ENCODE peak calls at places on chromosome 17, in six cellular contexts. F is HL-60, D is fibroblast of lung, B is PC-3, N is fibroblast of mammary gland, S is AG04450. Q is an unnamed sample.

GRCh38 chr17:16511515-16511914 is 19.5 kb upstream of the LRRC75A start:
- DNase-seq in N (no peak), B (no peak), S (no peak), F (no peak), D (no peak), Q (no peak)

GRCh38 chr17:78925662-78926555 is 722 bp upstream of the TIMP2 start:
- DNase-seq in D (peak), F (peak), B (no peak), S (peak), N (peak), Q (peak)

GRCh38 chr17:2397247-2398171 is 3.4 kb downstream of the MNT start:
- DNase-seq in S (no peak), D (no peak), B (no peak), F (no peak), N (no peak), Q (no peak)

GRCh38 chr17:76054112-76054476 is 18.2 kb downstream of the SRP68 start:
- DNase-seq in S (no peak), D (peak), F (no peak), N (peak), B (peak), Q (peak)

GRCh38 chr17:80992077-80992947 is 671 bp downstream of the CHMP6 start:
- DNase-seq in D (no peak), B (no peak), S (no peak), F (no peak), N (no peak), Q (no peak)

GRCh38 chr17:55161935-55162555 is 102.7 kb upstream of the HLF start:
- DNase-seq in B (peak), F (no peak), D (peak), N (peak), S (peak), Q (peak)

GRCh38 chr17:30476726-30477082 is 504 bp upstream of the GOSR1 start:
- DNase-seq in D (no peak), N (peak), B (no peak), F (no peak), S (no peak), Q (peak)

GRCh38 chr17:80877095-80877828 is 114.4 kb upstream of the CHMP6 start:
- DNase-seq in F (no peak), D (no peak), B (no peak), N (no peak), S (no peak), Q (no peak)

GRCh38 chr17:22506231-22506630 is 813.9 kb downstream of the KCNJ18 start:
- DNase-seq in B (no peak), S (no peak), D (no peak), F (no peak), N (no peak), Q (no peak)

GRCh38 chr17:7404737-7405412 is 978 bp upstream of the TMEM256 start:
- DNase-seq in F (peak), B (no peak), D (no peak), S (no peak), N (peak), Q (no peak)

GRCh38 chr17:7834554-7834890 is 505 bp downstream of the KDM6B start:
- DNase-seq in N (no peak), S (no peak), D (peak), F (no peak), B (no peak), Q (peak)

GRCh38 chr17:19260958-19261357 is 23.8 kb downstream of the EPN2 start:
- DNase-seq in D (no peak), F (peak), S (no peak), B (peak), N (no peak), Q (peak)

GRCh38 chr17:49224198-49224996 is 6.2 kb downstream of the PHOSPHO1 start:
- DNase-seq in F (no peak), D (no peak), N (no peak), B (no peak), S (no peak), Q (no peak)

GRCh38 chr17:30450125-30451027 is 26.8 kb upstream of the GOSR1 start:
- DNase-seq in S (no peak), D (peak), N (peak), B (peak), F (no peak), Q (peak)

GRCh38 chr17:78596871-78597635 is 19.9 kb upstream of the DNAH17 start:
- DNase-seq in B (no peak), N (no peak), F (no peak), S (no peak), D (no peak), Q (no peak)

GRCh38 chr17:82865274-82865673 is 25.5 kb upstream of the ZNF750 start:
- DNase-seq in F (no peak), B (no peak), D (no peak), N (no peak), S (no peak), Q (no peak)

GRCh38 chr17:52885882-52886281 is 727.4 kb upstream of the CA10 start:
- DNase-seq in B (no peak), N (no peak), F (no peak), S (no peak), D (no peak), Q (no peak)

GRCh38 chr17:68794636-68795503 is 160.3 kb downstream of the ABCA8 start:
- DNase-seq in B (peak), F (no peak), D (peak), S (peak), N (peak), Q (peak)

GRCh38 chr17:80678621-80679020 is 134.0 kb downstream of the RPTOR start:
- DNase-seq in B (peak), S (peak), F (no peak), D (peak), N (peak), Q (peak)

GRCh38 chr17:17779015-17779611 is 57.7 kb downstream of the SREBF1 start:
- DNase-seq in D (no peak), B (no peak), N (no peak), S (no peak), F (no peak), Q (no peak)

GRCh38 chr17:17781591-17782424 is 55.0 kb downstream of the SREBF1 start:
- DNase-seq in N (peak), F (no peak), S (no peak), B (peak), D (peak), Q (peak)

GRCh38 chr17:17782425-17783120 is 54.2 kb downstream of the SREBF1 start:
- DNase-seq in N (no peak), F (no peak), D (no peak), B (peak), S (no peak), Q (no peak)

GRCh38 chr17:17783121-17783824 is 53.5 kb downstream of the SREBF1 start:
- DNase-seq in N (peak), S (no peak), D (peak), B (peak), F (no peak), Q (peak)

DNA sequence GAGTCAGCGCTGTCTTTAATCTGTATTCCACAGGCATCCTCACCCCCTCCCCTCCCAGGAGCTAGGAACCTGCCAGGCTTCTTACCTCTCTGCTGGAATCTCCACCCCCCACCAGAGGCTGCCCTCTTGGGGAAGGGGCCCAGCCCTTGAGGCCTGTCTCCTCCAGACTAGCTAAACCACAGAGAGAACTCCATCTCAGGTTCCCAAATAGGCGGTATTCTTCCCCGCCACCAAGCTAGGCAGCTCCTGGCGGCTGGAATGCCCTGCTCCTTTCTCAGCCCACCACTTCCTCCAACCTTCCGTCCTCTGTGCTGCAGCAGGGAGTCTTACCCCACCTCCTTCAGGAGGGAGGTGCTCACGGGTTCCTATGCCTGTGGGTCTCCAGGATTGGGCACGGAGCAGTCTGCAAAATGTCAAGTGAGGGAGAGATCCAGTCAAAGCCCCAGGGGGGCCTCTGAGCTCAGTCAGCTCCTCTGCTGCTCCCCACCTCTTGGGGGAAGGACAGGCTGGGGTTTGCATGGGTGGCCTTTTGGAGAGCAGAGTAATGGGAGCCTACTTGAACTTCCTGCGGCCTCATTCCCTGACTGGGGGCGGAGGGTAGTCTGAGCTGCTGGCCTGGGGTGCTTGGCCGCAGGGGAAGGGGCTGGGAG is 55.7 kb downstream of the SREBF1 start:
- DNase-seq in S (peak), N (peak), F (no peak), B (peak), D (peak), Q (peak)
- TF ChIP-seq CTCF in S (peak), N (peak), F (no peak), B (no peak), D (peak), Q (peak)

GRCh38 chr17:37789166-37789565 is 44.3 kb upstream of the HNF1B start:
- DNase-seq in D (no peak), S (no peak), F (no peak), N (no peak), B (no peak), Q (no peak)
- H3K4me3 ChIP-seq in D (no peak), S (no peak), F (no peak), N (no peak), B (no peak), Q (no peak)

DNA sequence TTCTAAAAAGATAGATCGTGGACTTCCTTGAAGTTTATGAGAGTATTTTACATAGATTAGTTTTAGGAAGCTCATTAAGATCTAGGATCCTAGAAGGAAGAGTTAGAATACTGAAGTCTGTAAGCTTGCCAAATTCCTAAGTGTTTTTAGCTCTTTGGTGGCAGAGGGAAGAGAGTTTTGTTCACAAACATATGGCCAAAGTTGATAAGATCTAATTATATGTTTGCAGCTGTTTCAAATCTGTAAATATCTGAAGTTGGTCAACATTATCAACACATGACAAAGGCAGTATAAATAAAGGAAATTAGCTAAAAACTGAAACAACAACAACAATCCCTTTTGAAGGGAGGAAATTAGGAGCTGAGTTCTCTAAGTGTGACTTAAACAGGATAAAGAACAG is 208.7 kb downstream of the KCNJ2 start:
- DNase-seq in S (no peak), N (no peak), B (no peak), F (no peak), D (no peak), Q (no peak)
- TF ChIP-seq CTCF in S (no peak), N (no peak), B (no peak), F (no peak), D (no peak), Q (no peak)

DNA sequence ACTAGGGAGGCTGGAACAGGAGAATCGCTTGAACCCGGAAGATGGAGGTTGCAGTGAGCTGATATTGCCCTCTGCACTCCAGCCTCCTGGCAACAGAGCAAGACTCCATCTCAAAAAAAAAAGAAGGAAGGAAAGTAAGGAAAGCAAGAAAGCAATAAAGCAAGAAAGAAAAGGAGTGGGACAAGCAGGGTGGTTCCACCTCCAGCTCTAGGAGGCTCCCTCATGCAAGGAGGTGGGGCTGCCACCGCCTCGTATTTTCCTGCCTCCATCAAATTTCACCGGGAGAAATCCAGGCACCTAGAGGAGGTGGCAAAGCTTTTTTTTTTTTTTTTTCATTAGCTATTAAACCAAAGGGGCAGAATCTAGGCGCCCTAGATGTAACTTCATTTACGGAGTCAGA is 1.0 kb downstream of the CYB561 start:
- DNase-seq in S (no peak), N (no peak), F (no peak), B (peak), D (no peak), Q (no peak)
- H3K4me3 ChIP-seq in S (no peak), N (peak), F (no peak), B (peak), D (no peak), Q (no peak)

GRCh38 chr17:59534583-59534982 is 30.8 kb upstream of the DHX40 start:
- DNase-seq in N (peak), F (no peak), S (no peak), D (no peak), B (peak), Q (peak)
- TF ChIP-seq CTCF in N (no peak), F (no peak), S (peak), D (peak), B (peak), Q (no peak)

GRCh38 chr17:35062284-35062683 is 1.2 kb downstream of the RFFL start:
- DNase-seq in S (no peak), N (no peak), B (no peak), D (no peak), F (no peak), Q (no peak)
- H3K4me3 ChIP-seq in S (no peak), N (no peak), B (no peak), D (no peak), F (no peak), Q (no peak)

DNA sequence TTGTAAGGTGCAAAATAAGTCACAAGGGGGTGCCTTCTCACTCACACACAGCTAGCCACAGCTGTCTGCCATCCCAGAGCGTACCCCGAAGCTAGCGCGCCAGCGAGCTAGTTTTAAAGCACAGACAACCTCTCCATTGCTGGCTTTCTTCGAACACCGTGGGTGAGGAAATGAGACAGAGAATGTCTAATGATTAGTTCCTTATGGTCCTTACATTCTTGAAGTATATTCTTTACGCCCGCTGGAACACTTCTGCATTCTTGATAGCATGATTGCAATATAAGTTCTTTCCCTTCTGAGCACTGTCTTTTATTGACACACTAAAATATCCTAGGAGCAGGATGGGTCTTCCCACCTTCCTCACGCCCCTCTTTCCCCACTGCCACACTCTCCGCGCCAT is 251.2 kb downstream of the NTN1 start:
- DNase-seq in F (no peak), D (no peak), B (no peak), S (no peak), N (peak), Q (no peak)
- TF ChIP-seq CTCF in F (no peak), D (no peak), B (no peak), S (no peak), N (no peak), Q (peak)

GRCh38 chr17:38606646-38607611 is 1.2 kb upstream of the SRCIN1 start:
- DNase-seq in D (no peak), N (no peak), F (no peak), S (no peak), B (peak), Q (no peak)
- H3K4me3 ChIP-seq in D (no peak), N (no peak), F (no peak), S (no peak), B (peak), Q (no peak)

GRCh38 chr17:67628580-67629013 is 89.1 kb upstream of the NOL11 start:
- DNase-seq in D (peak), N (peak), S (no peak), B (no peak), F (no peak), Q (peak)
- TF ChIP-seq CTCF in D (peak), N (peak), S (peak), B (peak), F (no peak), Q (peak)

GRCh38 chr17:45784583-45785372 is 658 bp downstream of the CRHR1 start:
- DNase-seq in F (peak), S (no peak), D (no peak), N (no peak), B (peak), Q (no peak)

GRCh38 chr17:45784293-45784582 is at the start of gene CRHR1:
- DNase-seq in F (no peak), D (no peak), N (no peak), B (no peak), S (no peak), Q (no peak)

GRCh38 chr17:45786349-45786748 is 2.2 kb downstream of the CRHR1 start:
- DNase-seq in D (no peak), S (no peak), N (no peak), B (no peak), F (no peak), Q (no peak)

GRCh38 chr17:45787044-45787443 is 2.9 kb downstream of the CRHR1 start:
- DNase-seq in F (no peak), S (no peak), B (no peak), D (no peak), N (no peak), Q (no peak)

GRCh38 chr17:45785373-45786193 is 1.5 kb downstream of the CRHR1 start:
- DNase-seq in F (no peak), S (no peak), N (no peak), B (no peak), D (no peak), Q (no peak)
- H3K4me3 ChIP-seq in F (no peak), S (no peak), N (no peak), B (peak), D (no peak), Q (no peak)

Q was measured in choroid plexus epithelial cell.